ENCODE peak calls at places on chromosomes 1 and 21, in nine cellular contexts. E, R, V, H, C, L, S, B and G are unnamed samples.

GRCh38 chr1:41382531-41383090 is 21.4 kb downstream of the FOXO6 start:
- DNase-seq in E (no peak), R (no peak), V (no peak), H (no peak), C (peak; percentile 18), L (no peak), S (no peak), B (no peak), G (peak; percentile 51)

GRCh38 chr1:107820797-107821196 is 144.2 kb downstream of the VAV3 start:
- DNase-seq in E (no peak), R (no peak), V (no peak), H (no peak), C (peak; percentile 69), L (no peak), S (no peak), B (peak; percentile 4), G (no peak)

GRCh38 chr1:163315773-163316374 is 5.9 kb upstream of the NUF2 start:
- DNase-seq in E (no peak), R (no peak), V (peak; percentile 53), H (no peak), C (peak; percentile 46), L (peak; percentile 13), S (no peak), B (peak; percentile 29), G (peak; percentile 13)

GRCh38 chr1:156689960-156690672 is 12.9 kb upstream of the NES start:
- DNase-seq in E (no peak), R (no peak), V (no peak), H (no peak), C (peak; percentile 73), L (no peak), S (no peak), B (no peak), G (no peak)

GRCh38 chr1:156748670-156749428 is 2.6 kb downstream of the HDGF start:
- DNase-seq in E (no peak), R (peak; percentile 83), V (peak; percentile 63), H (no peak), C (peak; percentile 90), L (no peak), S (no peak), B (no peak), G (no peak)

GRCh38 chr1:186102559-186103148 is 272.4 kb downstream of the TPR start:
- DNase-seq in E (no peak), R (no peak), V (no peak), H (no peak), C (peak; percentile 57), L (no peak), S (no peak), B (peak; percentile 92), G (no peak)

GRCh38 chr1:20100632-20101355 is 18.5 kb downstream of the PLA2G2D start:
- DNase-seq in E (peak; percentile 77), R (no peak), V (peak; percentile 69), H (no peak), C (peak; percentile 55), L (peak; percentile 75), S (peak; percentile 29), B (peak; percentile 36), G (peak; percentile 80)

GRCh38 chr1:229378586-229379442 is 36.0 kb upstream of the CCSAP start:
- DNase-seq in E (no peak), R (no peak), V (no peak), H (no peak), C (no peak), L (no peak), S (no peak), B (no peak), G (no peak)

GRCh38 chr21:31612889-31613785 is 46.4 kb upstream of the SOD1 start:
- DNase-seq in E (no peak), R (no peak), V (no peak), H (no peak), C (peak; percentile 15), L (no peak), S (no peak), B (peak; percentile 11), G (no peak)

GRCh38 chr21:32560896-32561295 is 24.4 kb downstream of the TCP10L start:
- DNase-seq in E (no peak), R (no peak), V (no peak), H (no peak), C (no peak), L (no peak), S (no peak), B (no peak), G (no peak)

GRCh38 chr21:25459993-25460392 is 147.3 kb downstream of the MRPL39 start:
- DNase-seq in E (no peak), R (no peak), V (no peak), H (no peak), C (no peak), L (no peak), S (no peak), B (no peak), G (no peak)

GRCh38 chr1:22753396-22754083 is 42.9 kb downstream of the EPHB2 start:
- DNase-seq in E (no peak), R (no peak), V (no peak), H (no peak), C (no peak), L (no peak), S (no peak), B (no peak), G (no peak)

GRCh38 chr1:26281971-26282693 is 2.2 kb downstream of the SH3BGRL3 start:
- DNase-seq in E (no peak), R (peak; percentile 67), V (no peak), H (no peak), C (no peak), L (no peak), S (no peak), B (no peak), G (no peak)

GRCh38 chr1:117967472-117967871 is 37.9 kb downstream of the WDR3 start:
- DNase-seq in E (no peak), R (no peak), V (no peak), H (no peak), C (peak; percentile 60), L (no peak), S (no peak), B (peak; percentile 22), G (no peak)

GRCh38 chr1:172332230-172332629 is 88.3 kb upstream of the C1orf105 start:
- DNase-seq in E (no peak), R (no peak), V (peak; percentile 43), H (no peak), C (no peak), L (no peak), S (no peak), B (no peak), G (no peak)

GRCh38 chr1:1996207-1996651 is 7.4 kb downstream of the CFAP74 start:
- DNase-seq in E (no peak), R (no peak), V (no peak), H (no peak), C (no peak), L (no peak), S (no peak), B (no peak), G (no peak)

GRCh38 chr1:1206376-1207253 is at the start of gene TNFRSF18:
- DNase-seq in E (peak; percentile 70), R (peak; percentile 66), V (no peak), H (no peak), C (no peak), L (peak; percentile 81), S (peak; percentile 66), B (no peak), G (peak; percentile 80)

GRCh38 chr1:228148971-228149340 is 774 bp upstream of the GJC2 start:
- DNase-seq in E (no peak), R (no peak), V (no peak), H (no peak), C (no peak), L (no peak), S (no peak), B (no peak), G (peak; percentile 40)

GRCh38 chr1:114712987-114713386 is 3.6 kb downstream of the NRAS start:
- DNase-seq in E (no peak), R (no peak), V (no peak), H (no peak), C (no peak), L (no peak), S (no peak), B (no peak), G (no peak)

GRCh38 chr1:227946624-227947424 is 908 bp downstream of the WNT9A start:
- DNase-seq in E (peak; percentile 86), R (peak; percentile 84), V (peak; percentile 52), H (no peak), C (no peak), L (peak; percentile 90), S (peak; percentile 32), B (peak; percentile 31), G (peak; percentile 91)

GRCh38 chr1:954927-955326 is 4.1 kb downstream of the NOC2L start:
- DNase-seq in E (no peak), R (no peak), V (no peak), H (no peak), C (no peak), L (no peak), S (no peak), B (no peak), G (no peak)

GRCh38 chr1:166189126-166189525 is 22.3 kb upstream of the FAM78B start:
- DNase-seq in E (no peak), R (no peak), V (no peak), H (no peak), C (no peak), L (no peak), S (no peak), B (no peak), G (no peak)

GRCh38 chr21:38297193-38297592 is 40.4 kb downstream of the KCNJ15 start:
- DNase-seq in E (no peak), R (no peak), V (no peak), H (no peak), C (peak; percentile 36), L (no peak), S (no peak), B (peak; percentile 34), G (no peak)

GRCh38 chr21:23694396-23694795 is 1912.9 kb downstream of the MRPL39 start:
- DNase-seq in E (no peak), R (no peak), V (no peak), H (no peak), C (no peak), L (no peak), S (no peak), B (no peak), G (no peak)
- TF ChIP-seq CTCF in E (no peak), R (no peak), V (no peak), H (no peak), C (no peak), L (no peak), S (no peak), B (no peak), G (no peak)

GRCh38 chr1:243946946-243947345 is 96.9 kb upstream of the AKT3 start:
- DNase-seq in E (peak; percentile 28), R (no peak), V (peak; percentile 25), H (no peak), C (no peak), L (peak; percentile 38), S (no peak), B (no peak), G (peak; percentile 47)
- TF ChIP-seq CTCF in E (peak; percentile 46), R (no peak), V (peak; percentile 44), H (peak; percentile 60), C (peak; percentile 10), L (peak; percentile 29), S (no peak), B (peak; percentile 72), G (peak; percentile 14)

GRCh38 chr21:39644069-39644468 is 31.3 kb downstream of the B3GALT5 start:
- DNase-seq in E (no peak), R (no peak), V (no peak), H (no peak), C (no peak), L (no peak), S (no peak), B (no peak), G (no peak)
- TF ChIP-seq CTCF in E (no peak), R (no peak), V (no peak), H (no peak), C (no peak), L (no peak), S (no peak), B (no peak), G (no peak)

GRCh38 chr1:47456250-47456649 is 18.4 kb downstream of the FOXD2 start:
- DNase-seq in E (no peak), R (no peak), V (no peak), H (no peak), C (no peak), L (no peak), S (no peak), B (no peak), G (no peak)
- TF ChIP-seq CTCF in E (no peak), R (no peak), V (no peak), H (no peak), C (no peak), L (no peak), S (no peak), B (no peak), G (no peak)